ENCODE peak calls at places on chromosomes 4 and X, in four cellular contexts. One of them, this sample, is unnamed.

GRCh38 chr4:80336582-80336981 is 1.1 kb downstream of the CFAP299 start:
- DNase-seq in ascending aorta: no peak
- DNase-seq in Panc1: no peak
- DNase-seq in heart right ventricle: no peak
- DNase-seq in this sample: peak; percentile 39

GRCh38 chr4:174260099-174260498 is 23.4 kb downstream of the FBXO8 start:
- DNase-seq in ascending aorta: no peak
- DNase-seq in Panc1: no peak
- DNase-seq in heart right ventricle: no peak
- DNase-seq in this sample: no peak

GRCh38 chr4:91116861-91117260 is 989.7 kb downstream of the CCSER1 start:
- DNase-seq in heart right ventricle: no peak
- DNase-seq in Panc1: no peak
- DNase-seq in ascending aorta: no peak
- DNase-seq in this sample: no peak

GRCh38 chr4:158282252-158282651 is 72.0 kb downstream of the TMEM144 start:
- DNase-seq in ascending aorta: no peak
- DNase-seq in heart right ventricle: no peak
- DNase-seq in Panc1: no peak
- DNase-seq in this sample: no peak

GRCh38 chr4:44462259-44462658 is 13.7 kb upstream of the KCTD8 start:
- DNase-seq in ascending aorta: no peak
- DNase-seq in Panc1: no peak
- DNase-seq in heart right ventricle: no peak
- DNase-seq in this sample: no peak

GRCh38 chrX:19515615-19516105 is 352 bp upstream of the MAP3K15 start:
- DNase-seq in heart right ventricle: no peak
- DNase-seq in ascending aorta: no peak
- DNase-seq in Panc1: no peak
- DNase-seq in this sample: no peak

GRCh38 chrX:140821280-140821679 is 111.7 kb downstream of the LINC00632 start:
- DNase-seq in ascending aorta: no peak
- DNase-seq in Panc1: no peak
- DNase-seq in heart right ventricle: no peak
- DNase-seq in this sample: no peak

GRCh38 chr4:122458625-122459024 is 2.1 kb upstream of the IL2 start:
- DNase-seq in Panc1: peak; percentile 2
- DNase-seq in ascending aorta: no peak
- DNase-seq in heart right ventricle: no peak
- DNase-seq in this sample: no peak

GRCh38 chr4:55398966-55399365 is 3.2 kb downstream of the TMEM165 start:
- DNase-seq in Panc1: no peak
- DNase-seq in heart right ventricle: no peak
- DNase-seq in ascending aorta: no peak
- DNase-seq in this sample: no peak

GRCh38 chr4:6840062-6840976 is 57.8 kb downstream of the KIAA0232 start:
- DNase-seq in ascending aorta: no peak
- DNase-seq in Panc1: no peak
- DNase-seq in heart right ventricle: peak; percentile 40
- DNase-seq in this sample: no peak

GRCh38 chr4:6548201-6548881 is 26.6 kb upstream of the MAN2B2 start:
- DNase-seq in Panc1: no peak
- DNase-seq in heart right ventricle: peak; percentile 43
- DNase-seq in ascending aorta: no peak
- DNase-seq in this sample: no peak

GRCh38 chrX:12304261-12304660 is 166.0 kb downstream of the FRMPD4 start:
- DNase-seq in heart right ventricle: no peak
- DNase-seq in Panc1: no peak
- DNase-seq in ascending aorta: no peak
- DNase-seq in this sample: no peak

GRCh38 chrX:40343319-40343718 is 237.5 kb upstream of the ATP6AP2 start:
- DNase-seq in ascending aorta: no peak
- DNase-seq in Panc1: no peak
- DNase-seq in heart right ventricle: no peak
- DNase-seq in this sample: no peak

GRCh38 chrX:40340116-40340515 is 240.7 kb upstream of the ATP6AP2 start:
- DNase-seq in Panc1: no peak
- DNase-seq in ascending aorta: no peak
- DNase-seq in heart right ventricle: no peak
- DNase-seq in this sample: no peak
- H3K4me1 ChIP-seq in Panc1: no peaks in the 10 kb centered on the region
- H3K4me1 ChIP-seq in ascending aorta: no peaks in the 10 kb centered on the region
- H3K4me1 ChIP-seq in heart right ventricle: no peaks in the 10 kb centered on the region
- H3K4me1 ChIP-seq in this sample: no peaks in the 10 kb centered on the region

GRCh38 chr4:144411700-144412099 is 234.3 kb upstream of the HHIP start:
- DNase-seq in heart right ventricle: no peak
- DNase-seq in ascending aorta: no peak
- DNase-seq in Panc1: no peak
- DNase-seq in this sample: no peak
- H3K4me1 ChIP-seq in heart right ventricle: no peaks in the 10 kb centered on the region
- H3K4me1 ChIP-seq in ascending aorta: no peaks in the 10 kb centered on the region
- H3K4me1 ChIP-seq in Panc1: no peaks in the 10 kb centered on the region
- H3K4me1 ChIP-seq in this sample: no peaks in the 10 kb centered on the region

DNA sequence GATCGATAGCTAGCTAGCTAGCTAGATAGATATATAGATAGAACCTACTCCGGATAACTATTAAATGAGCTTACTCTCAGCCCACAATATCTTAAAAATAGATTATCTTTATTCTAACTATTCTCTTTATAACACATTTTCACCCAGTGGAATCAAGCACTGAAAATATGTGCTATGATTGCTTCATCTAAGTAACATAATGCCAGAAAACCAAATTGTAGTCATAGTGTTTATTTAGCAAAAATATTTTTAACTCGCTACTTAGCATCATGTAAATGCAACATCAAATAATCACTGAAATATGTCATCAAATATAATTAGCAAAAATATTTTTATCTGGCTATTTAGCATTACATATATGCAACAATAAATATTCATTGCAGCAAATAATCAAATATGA is 1.5 kb downstream of the TMEM156 start:
- DNase-seq in Panc1: no peak
- DNase-seq in heart right ventricle: no peak
- DNase-seq in ascending aorta: no peak
- DNase-seq in this sample: no peak
- H3K4me1 ChIP-seq in Panc1: peaks cover 27% of the 10 kb centered on the region
- H3K4me1 ChIP-seq in heart right ventricle: no peaks in the 10 kb centered on the region
- H3K4me1 ChIP-seq in ascending aorta: no peaks in the 10 kb centered on the region
- H3K4me1 ChIP-seq in this sample: no peaks in the 10 kb centered on the region

GRCh38 chrX:100650841-100651240 is 6.8 kb downstream of the SRPX2 start:
- DNase-seq in Panc1: no peak
- DNase-seq in ascending aorta: no peak
- DNase-seq in heart right ventricle: no peak
- DNase-seq in this sample: no peak

GRCh38 chrX:100654256-100654655 is 10.3 kb downstream of the SRPX2 start:
- DNase-seq in ascending aorta: no peak
- DNase-seq in heart right ventricle: no peak
- DNase-seq in Panc1: no peak
- DNase-seq in this sample: no peak

GRCh38 chrX:100648601-100649417 is 4.8 kb downstream of the SRPX2 start:
- DNase-seq in ascending aorta: no peak
- DNase-seq in heart right ventricle: peak; percentile 21
- DNase-seq in Panc1: no peak
- DNase-seq in this sample: no peak

GRCh38 chrX:100649550-100650356 is 5.8 kb downstream of the SRPX2 start:
- DNase-seq in Panc1: no peak
- DNase-seq in heart right ventricle: peak; percentile 48
- DNase-seq in ascending aorta: no peak
- DNase-seq in this sample: peak; percentile 47

GRCh38 chrX:100652266-100652665 is 8.3 kb downstream of the SRPX2 start:
- DNase-seq in ascending aorta: no peak
- DNase-seq in Panc1: no peak
- DNase-seq in heart right ventricle: no peak
- DNase-seq in this sample: no peak
- H3K4me1 ChIP-seq in ascending aorta: no peaks in the 10 kb centered on the region
- H3K4me1 ChIP-seq in Panc1: no peaks in the 10 kb centered on the region
- H3K4me1 ChIP-seq in heart right ventricle: no peaks in the 10 kb centered on the region
- H3K4me1 ChIP-seq in this sample: no peaks in the 10 kb centered on the region

DNA sequence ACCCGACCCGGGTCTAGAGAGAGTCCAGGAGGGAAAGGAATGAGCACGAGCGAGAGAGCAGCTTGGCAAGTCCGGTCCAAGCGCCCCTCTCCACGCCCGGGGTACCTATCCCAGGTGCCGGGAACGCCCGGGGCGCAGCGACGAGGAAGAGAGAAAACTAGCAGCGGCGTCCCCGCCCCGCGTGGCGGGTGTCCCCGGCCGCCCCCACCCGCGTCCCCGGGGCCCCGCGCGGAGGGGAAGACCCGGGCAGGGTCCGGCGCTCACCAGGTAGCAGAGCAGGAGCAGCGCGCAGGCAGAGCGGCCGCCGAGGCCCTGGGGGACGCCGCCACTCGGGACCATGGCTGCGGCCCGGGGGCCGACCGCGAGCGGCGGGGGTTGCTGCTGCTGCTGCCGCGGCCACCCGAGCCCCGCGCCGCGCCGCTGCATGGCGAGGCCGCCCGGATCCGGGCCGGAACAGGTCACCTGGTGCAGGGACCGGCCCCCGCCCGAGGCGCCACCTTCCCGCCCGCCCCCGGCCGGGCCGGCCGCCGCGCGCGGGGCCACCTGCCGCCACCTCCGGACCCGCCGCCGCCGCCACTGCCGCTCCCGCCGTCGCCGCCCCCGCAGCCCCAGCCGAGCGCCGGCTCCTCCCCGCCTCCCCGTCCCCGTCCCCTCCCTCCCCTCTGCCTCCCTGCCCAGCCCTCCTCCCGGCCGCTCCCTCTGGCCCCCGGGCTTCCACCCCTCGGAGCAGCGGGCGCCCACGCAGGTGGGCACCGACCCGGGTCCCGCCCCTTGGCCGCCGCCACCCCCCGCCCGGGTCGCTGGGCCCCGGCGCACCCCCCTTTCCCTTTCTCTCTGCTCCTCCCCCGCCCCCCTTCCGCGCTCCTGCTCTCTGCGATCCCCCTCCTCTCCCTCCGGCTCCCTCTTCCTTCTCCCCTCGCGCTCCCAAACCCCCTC is at the start of gene SEL1L3:
- DNase-seq in heart right ventricle: no peak
- DNase-seq in ascending aorta: no peak
- DNase-seq in Panc1: no peak
- DNase-seq in this sample: peak; percentile 62
- H3K4me1 ChIP-seq in heart right ventricle: peaks cover 33% of the 10 kb centered on the region
- H3K4me1 ChIP-seq in ascending aorta: peaks cover 6% of the 10 kb centered on the region
- H3K4me1 ChIP-seq in Panc1: no peaks in the 10 kb centered on the region
- H3K4me1 ChIP-seq in this sample: no peaks in the 10 kb centered on the region

This sample was measured in lung.